ENCODE peak calls at places on chromosomes 11 and 22, in six cellular contexts. One of them, this sample, is unnamed.

GRCh38 chr11:87290304-87290922 is 252.7 kb downstream of the TMEM135 start:
- DNase-seq in K562: peak
- DNase-seq in WERI-Rb-1: no peak
- DNase-seq in esophagus squamous epithelium: no peak
- DNase-seq in tibial artery: no peak
- DNase-seq in colonic mucosa: no peak
- DNase-seq in this sample: peak

GRCh38 chr11:124633355-124633754 is 10.7 kb downstream of the TBRG1 start:
- DNase-seq in WERI-Rb-1: no peak
- DNase-seq in tibial artery: no peak
- DNase-seq in K562: no peak
- DNase-seq in colonic mucosa: no peak
- DNase-seq in esophagus squamous epithelium: no peak
- DNase-seq in this sample: peak

GRCh38 chr11:93775289-93775688 is 8.8 kb upstream of the MED17 start:
- DNase-seq in tibial artery: no peak
- DNase-seq in K562: peak
- DNase-seq in colonic mucosa: no peak
- DNase-seq in esophagus squamous epithelium: no peak
- DNase-seq in WERI-Rb-1: peak
- DNase-seq in this sample: peak

GRCh38 chr22:38467438-38467903 is 425 bp upstream of the KDELR3 start:
- DNase-seq in esophagus squamous epithelium: no peak
- DNase-seq in WERI-Rb-1: no peak
- DNase-seq in colonic mucosa: peak
- DNase-seq in K562: peak
- DNase-seq in tibial artery: no peak
- DNase-seq in this sample: no peak

GRCh38 chr11:76670475-76671235 is at the start of gene LRRC32:
- DNase-seq in colonic mucosa: peak
- DNase-seq in esophagus squamous epithelium: no peak
- DNase-seq in tibial artery: peak
- DNase-seq in WERI-Rb-1: peak
- DNase-seq in K562: peak
- DNase-seq in this sample: peak

GRCh38 chr11:65611758-65612603 is 2.0 kb downstream of the MAP3K11 start:
- DNase-seq in colonic mucosa: no peak
- DNase-seq in tibial artery: no peak
- DNase-seq in K562: no peak
- DNase-seq in esophagus squamous epithelium: no peak
- DNase-seq in WERI-Rb-1: no peak
- DNase-seq in this sample: no peak

GRCh38 chr11:797300-798092 is 585 bp downstream of the SLC25A22 start:
- DNase-seq in tibial artery: peak
- DNase-seq in K562: peak
- DNase-seq in esophagus squamous epithelium: no peak
- DNase-seq in colonic mucosa: peak
- DNase-seq in WERI-Rb-1: peak
- DNase-seq in this sample: peak

GRCh38 chr22:42645938-42646568 is 3.1 kb downstream of the CYB5R3 start:
- DNase-seq in colonic mucosa: peak
- DNase-seq in WERI-Rb-1: no peak
- DNase-seq in K562: no peak
- DNase-seq in esophagus squamous epithelium: no peak
- DNase-seq in tibial artery: no peak
- DNase-seq in this sample: no peak

GRCh38 chr11:112902411-112903011 is 58.7 kb upstream of the NCAM1 start:
- DNase-seq in WERI-Rb-1: no peak
- DNase-seq in tibial artery: no peak
- DNase-seq in esophagus squamous epithelium: no peak
- DNase-seq in K562: no peak
- DNase-seq in colonic mucosa: no peak
- DNase-seq in this sample: no peak

GRCh38 chr11:117515892-117516291 is 188.2 kb downstream of the CEP164 start:
- DNase-seq in colonic mucosa: no peak
- DNase-seq in K562: no peak
- DNase-seq in esophagus squamous epithelium: no peak
- DNase-seq in tibial artery: no peak
- DNase-seq in WERI-Rb-1: no peak
- DNase-seq in this sample: no peak

GRCh38 chr11:131425285-131425684 is 54.9 kb downstream of the NTM start:
- DNase-seq in colonic mucosa: no peak
- DNase-seq in tibial artery: no peak
- DNase-seq in esophagus squamous epithelium: no peak
- DNase-seq in WERI-Rb-1: no peak
- DNase-seq in K562: no peak
- DNase-seq in this sample: no peak

GRCh38 chr11:88575876-88576275 is 238.3 kb upstream of the CTSC start:
- DNase-seq in tibial artery: no peak
- DNase-seq in K562: no peak
- DNase-seq in WERI-Rb-1: no peak
- DNase-seq in esophagus squamous epithelium: no peak
- DNase-seq in colonic mucosa: no peak
- DNase-seq in this sample: no peak

GRCh38 chr11:9518835-9519234 is 54.6 kb upstream of the WEE1 start:
- DNase-seq in colonic mucosa: no peak
- DNase-seq in K562: no peak
- DNase-seq in esophagus squamous epithelium: no peak
- DNase-seq in WERI-Rb-1: no peak
- DNase-seq in tibial artery: no peak
- DNase-seq in this sample: no peak

GRCh38 chr11:47863893-47864430 is 15.8 kb upstream of the NUP160 start:
- DNase-seq in tibial artery: no peak
- DNase-seq in K562: no peak
- DNase-seq in esophagus squamous epithelium: no peak
- DNase-seq in colonic mucosa: no peak
- DNase-seq in WERI-Rb-1: no peak
- DNase-seq in this sample: no peak

GRCh38 chr11:110147965-110148709 is 54.9 kb downstream of the ZC3H12C start:
- DNase-seq in tibial artery: no peak
- DNase-seq in esophagus squamous epithelium: no peak
- DNase-seq in colonic mucosa: no peak
- DNase-seq in K562: no peak
- DNase-seq in WERI-Rb-1: no peak
- DNase-seq in this sample: no peak

GRCh38 chr11:58965246-58965985 is 26.1 kb downstream of the GLYATL1 start:
- DNase-seq in esophagus squamous epithelium: no peak
- DNase-seq in colonic mucosa: no peak
- DNase-seq in WERI-Rb-1: no peak
- DNase-seq in K562: no peak
- DNase-seq in tibial artery: no peak
- DNase-seq in this sample: no peak

GRCh38 chr11:7512525-7513209 is 1.1 kb upstream of the PPFIBP2 start:
- DNase-seq in colonic mucosa: peak
- DNase-seq in WERI-Rb-1: peak
- DNase-seq in tibial artery: peak
- DNase-seq in esophagus squamous epithelium: peak
- DNase-seq in K562: peak
- DNase-seq in this sample: peak

GRCh38 chr22:49774046-49774445 is 53.6 kb downstream of the BRD1 start:
- DNase-seq in colonic mucosa: no peak
- DNase-seq in esophagus squamous epithelium: no peak
- DNase-seq in K562: no peak
- DNase-seq in WERI-Rb-1: no peak
- DNase-seq in tibial artery: no peak
- DNase-seq in this sample: no peak

GRCh38 chr11:131537196-131537595 is 166.8 kb downstream of the NTM start:
- DNase-seq in tibial artery: no peak
- DNase-seq in K562: no peak
- DNase-seq in esophagus squamous epithelium: no peak
- DNase-seq in WERI-Rb-1: peak
- DNase-seq in colonic mucosa: no peak
- DNase-seq in this sample: no peak

GRCh38 chr11:61603667-61604066 is 22.8 kb upstream of the SYT7 start:
- DNase-seq in colonic mucosa: no peak
- DNase-seq in tibial artery: no peak
- DNase-seq in esophagus squamous epithelium: no peak
- DNase-seq in WERI-Rb-1: peak
- DNase-seq in K562: no peak
- DNase-seq in this sample: no peak
- H3K27ac ChIP-seq in colonic mucosa: peak
- H3K27ac ChIP-seq in tibial artery: no peak
- H3K27ac ChIP-seq in esophagus squamous epithelium: peak
- H3K27ac ChIP-seq in WERI-Rb-1: peak
- H3K27ac ChIP-seq in K562: no peak
- H3K27ac ChIP-seq in this sample: no peak

GRCh38 chr11:11845066-11845465 is 3.3 kb downstream of the USP47 start:
- DNase-seq in tibial artery: no peak
- DNase-seq in esophagus squamous epithelium: no peak
- DNase-seq in colonic mucosa: no peak
- DNase-seq in WERI-Rb-1: no peak
- DNase-seq in K562: peak
- DNase-seq in this sample: no peak

GRCh38 chr11:11845551-11845950 is 3.8 kb downstream of the USP47 start:
- DNase-seq in WERI-Rb-1: no peak
- DNase-seq in esophagus squamous epithelium: no peak
- DNase-seq in tibial artery: no peak
- DNase-seq in K562: no peak
- DNase-seq in colonic mucosa: no peak
- DNase-seq in this sample: no peak

GRCh38 chr11:11847082-11847481 is 5.3 kb downstream of the USP47 start:
- DNase-seq in K562: no peak
- DNase-seq in esophagus squamous epithelium: no peak
- DNase-seq in WERI-Rb-1: no peak
- DNase-seq in colonic mucosa: no peak
- DNase-seq in tibial artery: no peak
- DNase-seq in this sample: no peak

GRCh38 chr11:11850668-11851067 is 8.9 kb downstream of the USP47 start:
- DNase-seq in colonic mucosa: no peak
- DNase-seq in tibial artery: no peak
- DNase-seq in K562: no peak
- DNase-seq in esophagus squamous epithelium: no peak
- DNase-seq in WERI-Rb-1: no peak
- DNase-seq in this sample: no peak

DNA sequence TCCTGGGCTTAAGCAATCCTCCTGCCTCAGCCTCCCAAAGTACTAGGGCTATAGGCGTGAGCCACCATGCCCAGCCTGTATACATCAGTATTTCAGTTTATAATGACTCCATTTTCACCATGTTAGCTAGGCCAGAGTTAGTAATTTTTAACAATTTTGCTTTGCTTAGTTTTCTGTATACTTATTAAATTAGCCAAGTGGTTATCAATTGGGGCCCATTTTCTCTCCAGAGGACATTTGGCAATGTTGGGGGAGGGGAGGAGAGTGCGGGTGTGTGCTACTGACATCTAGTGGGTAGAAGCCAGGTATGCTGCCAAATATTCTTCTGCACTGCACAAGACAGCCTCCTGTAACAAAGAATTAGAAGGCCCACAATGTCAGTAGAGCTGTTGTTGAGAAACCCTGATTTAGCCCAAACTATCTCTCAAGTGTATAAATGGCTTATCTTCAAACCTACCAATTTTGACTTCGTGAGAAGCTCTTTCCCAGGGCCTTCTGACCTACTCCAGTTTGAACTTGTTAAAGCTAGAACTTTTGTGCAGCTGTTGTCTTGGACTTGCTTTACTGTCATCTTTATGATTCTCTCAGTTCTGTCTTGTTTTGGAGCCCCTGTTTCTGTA is 7.5 kb downstream of the USP47 start:
- DNase-seq in tibial artery: peak
- DNase-seq in WERI-Rb-1: peak
- DNase-seq in K562: peak
- DNase-seq in esophagus squamous epithelium: no peak
- DNase-seq in colonic mucosa: peak
- DNase-seq in this sample: peak
- TF ChIP-seq CTCF in tibial artery: peak
- TF ChIP-seq CTCF in WERI-Rb-1: peak
- TF ChIP-seq CTCF in K562: peak
- TF ChIP-seq CTCF in esophagus squamous epithelium: peak
- TF ChIP-seq CTCF in colonic mucosa: peak
- TF ChIP-seq CTCF in this sample: peak

GRCh38 chr11:2783536-2784082 is 83.8 kb upstream of the KCNQ1OT1 start:
- DNase-seq in colonic mucosa: no peak
- DNase-seq in WERI-Rb-1: no peak
- DNase-seq in esophagus squamous epithelium: no peak
- DNase-seq in K562: no peak
- DNase-seq in tibial artery: no peak
- DNase-seq in this sample: peak

GRCh38 chr11:2779981-2780849 is 80.4 kb upstream of the KCNQ1OT1 start:
- DNase-seq in WERI-Rb-1: peak
- DNase-seq in esophagus squamous epithelium: no peak
- DNase-seq in K562: peak
- DNase-seq in tibial artery: peak
- DNase-seq in colonic mucosa: peak
- DNase-seq in this sample: no peak

GRCh38 chr11:2782769-2783168 is 83.0 kb upstream of the KCNQ1OT1 start:
- DNase-seq in colonic mucosa: no peak
- DNase-seq in esophagus squamous epithelium: no peak
- DNase-seq in WERI-Rb-1: no peak
- DNase-seq in K562: no peak
- DNase-seq in tibial artery: no peak
- DNase-seq in this sample: no peak

GRCh38 chr11:2780850-2781412 is 81.1 kb upstream of the KCNQ1OT1 start:
- DNase-seq in colonic mucosa: no peak
- DNase-seq in esophagus squamous epithelium: no peak
- DNase-seq in K562: no peak
- DNase-seq in WERI-Rb-1: no peak
- DNase-seq in tibial artery: peak
- DNase-seq in this sample: no peak

DNA sequence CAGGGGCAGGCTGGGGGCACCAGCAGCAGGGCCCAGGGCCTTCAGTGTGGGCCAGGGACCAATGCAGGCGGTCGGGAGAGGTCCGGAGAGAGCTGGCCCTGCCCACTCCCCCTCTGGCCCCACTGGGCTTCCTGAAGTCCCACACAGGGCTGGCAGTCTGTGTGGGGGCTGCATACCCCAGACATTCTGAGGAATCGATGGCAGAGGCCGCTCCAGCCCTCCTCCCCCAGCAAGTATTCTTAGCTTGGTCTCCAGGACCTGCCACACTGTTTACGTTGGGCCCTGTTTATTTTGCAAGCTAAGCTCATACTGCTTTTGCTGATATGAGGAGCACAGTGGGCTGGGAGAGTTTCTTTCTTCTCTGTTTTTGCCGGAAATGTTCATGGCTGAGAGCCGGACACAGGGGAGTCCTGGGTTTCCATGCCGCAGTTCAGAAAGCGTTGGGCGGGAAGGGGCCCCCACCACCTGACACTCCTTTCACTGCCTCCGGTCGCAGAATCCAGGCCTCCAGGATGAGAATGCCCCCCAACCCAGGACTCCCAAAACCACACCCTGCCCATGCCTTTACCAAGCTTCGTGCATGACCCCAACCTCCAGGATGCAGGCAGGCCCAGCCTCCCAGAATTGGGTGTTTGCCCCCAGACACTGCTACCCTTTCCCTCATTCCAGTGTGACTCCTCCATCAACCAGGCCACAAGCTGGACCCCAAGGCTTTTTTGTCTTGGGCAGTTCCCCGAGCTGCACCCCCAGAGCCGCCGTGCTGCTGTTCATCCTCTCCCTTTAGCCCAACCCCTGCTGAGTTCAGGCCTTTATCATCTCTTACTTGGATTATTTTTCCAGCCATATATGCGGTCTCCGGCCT is 81.8 kb upstream of the KCNQ1OT1 start:
- DNase-seq in esophagus squamous epithelium: no peak
- DNase-seq in colonic mucosa: peak
- DNase-seq in WERI-Rb-1: no peak
- DNase-seq in tibial artery: peak
- DNase-seq in K562: peak
- DNase-seq in this sample: no peak
- H3K27ac ChIP-seq in esophagus squamous epithelium: peak
- H3K27ac ChIP-seq in colonic mucosa: no peak
- H3K27ac ChIP-seq in WERI-Rb-1: no peak
- H3K27ac ChIP-seq in tibial artery: no peak
- H3K27ac ChIP-seq in K562: peak
- H3K27ac ChIP-seq in this sample: peak

GRCh38 chr11:13335319-13335718 is 57.7 kb downstream of the BMAL1 start:
- DNase-seq in esophagus squamous epithelium: no peak
- DNase-seq in colonic mucosa: peak
- DNase-seq in K562: peak
- DNase-seq in tibial artery: peak
- DNase-seq in WERI-Rb-1: peak
- DNase-seq in this sample: peak
- TF ChIP-seq CTCF in esophagus squamous epithelium: peak
- TF ChIP-seq CTCF in colonic mucosa: peak
- TF ChIP-seq CTCF in K562: peak
- TF ChIP-seq CTCF in tibial artery: peak
- TF ChIP-seq CTCF in WERI-Rb-1: peak
- TF ChIP-seq CTCF in this sample: peak

This sample was measured in cardiac muscle cell.